ENCODE peak calls at places on chromosomes 2 and 18, in four cellular contexts. J, I, D and X are unnamed samples.

GRCh38 chr2:199460101-199460671 is 2.4 kb upstream of the SATB2 start:
- DNase-seq in J (peak), I (peak), D (no peak), X (peak)

GRCh38 chr2:37982147-37982582 is 57.1 kb downstream of the RMDN2 start:
- DNase-seq in J (peak), I (peak), D (no peak), X (peak)

GRCh38 chr2:205685314-205686230 is 3.3 kb downstream of the NRP2 start:
- DNase-seq in J (peak), I (no peak), D (no peak), X (peak)

GRCh38 chr2:239647037-239647436 is 246.2 kb upstream of the HDAC4 start:
- DNase-seq in J (no peak), I (no peak), D (no peak), X (no peak)

GRCh38 chr18:46260016-46260878 is 156.1 kb downstream of the HAUS1 start:
- DNase-seq in J (peak), I (no peak), D (no peak), X (peak)

GRCh38 chr2:65070172-65070830 is 14.1 kb downstream of the CEP68 start:
- DNase-seq in J (peak), I (no peak), D (no peak), X (no peak)

GRCh38 chr2:39668576-39668975 is 2.9 kb downstream of the TMEM178A start:
- DNase-seq in J (no peak), I (no peak), D (no peak), X (no peak)

GRCh38 chr18:32373995-32374394 is 96.7 kb downstream of the GAREM1 start:
- DNase-seq in J (peak), I (no peak), D (no peak), X (peak)

GRCh38 chr2:95206086-95206485 is 1.2 kb upstream of the ZNF892 start:
- DNase-seq in J (no peak), I (no peak), D (no peak), X (no peak)

GRCh38 chr2:189592353-189592984 is 11.9 kb upstream of the SLC40A1 start:
- DNase-seq in J (no peak), I (no peak), D (no peak), X (no peak)

GRCh38 chr2:100893753-100894530 is 74.0 kb downstream of the NPAS2 start:
- DNase-seq in J (peak), I (no peak), D (no peak), X (peak)

GRCh38 chr2:108605947-108606346 is 71.7 kb downstream of the LIMS1 start:
- DNase-seq in J (no peak), I (no peak), D (no peak), X (no peak)

GRCh38 chr2:240993446-240994160 is 4.8 kb upstream of the SNED1 start:
- DNase-seq in J (no peak), I (no peak), D (no peak), X (no peak)

GRCh38 chr18:30501594-30501993 is 540.9 kb downstream of the DSC3 start:
- DNase-seq in J (no peak), I (no peak), D (no peak), X (no peak)

GRCh38 chr2:200523158-200523557 is 2.8 kb upstream of the SGO2 start:
- DNase-seq in J (no peak), I (no peak), D (no peak), X (no peak)

GRCh38 chr2:67641709-67642397 is 244.7 kb downstream of the ETAA1 start:
- DNase-seq in J (no peak), I (no peak), D (no peak), X (no peak)

GRCh38 chr2:189129971-189130370 is 49.6 kb downstream of the COL5A2 start:
- DNase-seq in J (peak), I (no peak), D (no peak), X (no peak)

GRCh38 chr2:190893157-190893556 is 12.5 kb downstream of the GLS start:
- DNase-seq in J (no peak), I (no peak), D (no peak), X (no peak)

GRCh38 chr2:56589194-56589593 is 405.4 kb downstream of the CCDC85A start:
- DNase-seq in J (no peak), I (no peak), D (no peak), X (no peak)

GRCh38 chr2:121085801-121086200 is 199.2 kb downstream of the TFCP2L1 start:
- DNase-seq in J (no peak), I (no peak), D (no peak), X (no peak)

GRCh38 chr2:197500503-197501179 is 462 bp downstream of the HSPE1 start:
- DNase-seq in J (peak), I (peak), D (no peak), X (no peak)

GRCh38 chr2:64311948-64312621 is 141.9 kb upstream of the LGALSL start:
- DNase-seq in J (peak), I (peak), D (no peak), X (peak)

GRCh38 chr18:30675493-30675892 is 367.0 kb downstream of the DSC3 start:
- DNase-seq in J (no peak), I (no peak), D (no peak), X (no peak)

GRCh38 chr2:120762341-120763061 is 26.8 kb downstream of the GLI2 start:
- DNase-seq in J (no peak), I (no peak), D (no peak), X (no peak)

GRCh38 chr2:128832946-128833560 is 514.4 kb upstream of the HS6ST1 start:
- DNase-seq in J (no peak), I (no peak), D (no peak), X (no peak)

GRCh38 chr2:151632993-151633592 is 101.2 kb downstream of the NEB start:
- DNase-seq in J (peak), I (no peak), D (no peak), X (no peak)

GRCh38 chr2:162006326-162006725 is 67.7 kb downstream of the DPP4 start:
- DNase-seq in J (no peak), I (no peak), D (no peak), X (no peak)

GRCh38 chr2:9690252-9690651 is 59.5 kb upstream of the YWHAQ start:
- DNase-seq in J (peak), I (no peak), D (no peak), X (peak)

GRCh38 chr2:9250091-9250490 is 43.5 kb downstream of the ASAP2 start:
- DNase-seq in J (no peak), I (no peak), D (no peak), X (no peak)

GRCh38 chr2:85273732-85274731 is 53.8 kb downstream of the TGOLN2 start:
- DNase-seq in J (peak), I (no peak), D (no peak), X (peak)

GRCh38 chr2:66462196-66462825 is 27.4 kb downstream of the MEIS1 start:
- DNase-seq in J (peak), I (no peak), D (no peak), X (no peak)

GRCh38 chr2:42100696-42101585 is 53.1 kb downstream of the PKDCC start:
- DNase-seq in J (peak), I (peak), D (no peak), X (peak)

GRCh38 chr2:226185613-226186211 is 613.9 kb downstream of the IRS1 start:
- DNase-seq in J (peak), I (peak), D (no peak), X (no peak)

GRCh38 chr2:160432633-160433032 is 61.0 kb downstream of the RBMS1 start:
- DNase-seq in J (peak), I (no peak), D (no peak), X (peak)

GRCh38 chr18:51191139-51191717 is 6.3 kb downstream of the MEX3C start:
- DNase-seq in J (no peak), I (no peak), D (no peak), X (no peak)

DNA sequence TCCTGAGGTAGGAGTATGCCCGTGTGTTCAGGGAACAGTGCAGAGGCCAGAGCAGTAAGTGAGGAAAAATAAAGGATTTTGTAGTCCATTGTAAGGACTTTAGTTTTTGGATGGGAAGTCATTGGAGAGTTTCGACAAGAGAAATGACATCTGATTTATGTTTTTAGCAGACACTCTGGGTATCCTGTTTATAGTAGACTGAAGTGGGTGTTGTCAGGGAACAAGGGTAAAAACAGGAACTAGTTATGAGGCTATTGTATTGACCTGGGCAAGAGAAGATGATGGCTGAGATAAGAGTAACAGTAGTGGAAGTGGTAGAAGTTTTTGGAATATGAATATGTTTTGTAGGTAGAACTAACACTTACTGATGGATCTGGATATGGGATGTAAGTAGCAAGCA is 59.8 kb downstream of the GTF2A1L start:
- DNase-seq in J (no peak), I (no peak), D (no peak), X (no peak)
- H3K4me3 ChIP-seq in J (no peak), I (no peak), D (no peak), X (no peak)

GRCh38 chr18:36917907-36918306 is 89.0 kb downstream of the KIAA1328 start:
- DNase-seq in J (no peak), I (no peak), D (no peak), X (no peak)
- H2BK12ac ChIP-seq in J (no peak), I (no peak), D (no peak), X (no peak)

GRCh38 chr18:23498877-23499570 is 4.3 kb upstream of the RMC1 start:
- DNase-seq in J (peak), I (no peak), D (no peak), X (peak)
- H3K4me3 ChIP-seq in J (no peak), I (no peak), D (no peak), X (no peak)

DNA sequence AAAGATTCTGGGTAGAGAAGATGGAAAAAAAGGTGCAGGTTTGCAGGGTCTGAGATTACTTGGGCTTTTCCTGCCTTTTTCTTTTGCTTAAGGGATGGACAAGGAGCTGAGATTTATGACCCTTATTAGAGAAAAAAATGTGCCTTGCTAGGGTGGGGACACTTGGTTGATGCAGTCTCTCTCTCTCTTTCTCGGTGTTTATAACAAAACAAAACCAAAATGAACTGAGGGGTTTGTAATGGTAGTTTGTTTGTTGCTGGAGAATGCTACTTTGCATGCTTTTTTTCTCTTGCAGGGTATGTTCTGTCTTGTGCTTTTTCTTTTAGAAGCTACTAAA is 300 bp downstream of the ZNF532 start:
- DNase-seq in J (no peak), I (no peak), D (no peak), X (no peak)
- H2BK12ac ChIP-seq in J (no peak), I (no peak), D (peak), X (peak)

DNA sequence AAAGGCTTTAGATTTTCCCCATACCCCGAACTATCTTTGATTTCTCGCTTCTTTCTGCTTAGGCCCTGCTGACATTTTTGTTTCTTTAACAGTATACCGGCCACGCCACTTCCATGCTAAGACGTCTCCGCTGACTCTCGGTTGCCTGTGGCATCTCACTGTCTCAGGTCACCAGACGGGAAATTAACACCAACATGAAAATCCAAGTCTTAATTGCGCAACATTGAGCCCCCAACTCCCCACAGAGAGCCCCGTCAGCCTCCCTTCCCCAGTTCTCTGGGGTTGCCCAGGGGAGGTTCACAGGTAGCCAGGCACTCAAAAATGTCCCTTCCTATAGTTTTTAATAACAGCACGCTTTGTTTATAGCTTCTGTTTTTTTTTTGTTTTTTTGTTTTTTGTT is 30.2 kb downstream of the CD8B2 start:
- DNase-seq in J (no peak), I (no peak), D (no peak), X (no peak)
- H3K4me3 ChIP-seq in J (no peak), I (no peak), D (no peak), X (no peak)

GRCh38 chr18:78926243-78926615 is 53.4 kb upstream of the SALL3 start:
- DNase-seq in J (no peak), I (no peak), D (no peak), X (no peak)

GRCh38 chr18:78929502-78929901 is 50.1 kb upstream of the SALL3 start:
- DNase-seq in J (no peak), I (no peak), D (no peak), X (no peak)

GRCh38 chr18:78927616-78928015 is 52.0 kb upstream of the SALL3 start:
- DNase-seq in J (no peak), I (no peak), D (no peak), X (no peak)

GRCh38 chr18:78927156-78927555 is 52.5 kb upstream of the SALL3 start:
- DNase-seq in J (no peak), I (no peak), D (no peak), X (no peak)

GRCh38 chr18:78928076-78928475 is 51.5 kb upstream of the SALL3 start:
- DNase-seq in J (no peak), I (no peak), D (no peak), X (no peak)
- H2BK12ac ChIP-seq in J (no peak), I (no peak), D (no peak), X (no peak)

GRCh38 chr18:33440384-33441043 is at the start of gene CCDC178:
- DNase-seq in J (peak), I (peak), D (peak), X (no peak)
- H3K4me3 ChIP-seq in J (peak), I (peak), D (peak), X (peak)